ENCODE peak calls at places on chromosomes 2 and 18, in four cellular contexts. T is activated CD8-positive, alpha-beta memory T cell treated with anti-CD3 and anti-CD28 coated beads for 48 hours; V is H9; X is mucosa of gallbladder. L is an unnamed sample.
A peak's percentile ranks its signal among the peaks of the same experiment; 100 is the strongest.

GRCh38 chr2:98736464-98736889 is 5.5 kb upstream of the MGAT4A start:
- DNase-seq in T (no peak), V (no peak), X (no peak), L (no peak)

GRCh38 chr2:20622731-20623130 is 28.2 kb downstream of the HS1BP3 start:
- DNase-seq in T (no peak), V (no peak), X (no peak), L (peak; percentile 44)

GRCh38 chr18:45335644-45336043 is 279.6 kb upstream of the SLC14A2 start:
- DNase-seq in T (no peak), V (peak; percentile 32), X (no peak), L (no peak)

GRCh38 chr2:217802261-217802660 is 200.5 kb downstream of the TNS1 start:
- DNase-seq in T (no peak), V (no peak), X (no peak), L (peak; percentile 51)

GRCh38 chr2:58920001-58920400 is 678.9 kb upstream of the FANCL start:
- DNase-seq in T (no peak), V (no peak), X (no peak), L (no peak)

GRCh38 chr2:35787302-35788031 is 568.1 kb upstream of the CRIM1 start:
- DNase-seq in T (no peak), V (no peak), X (no peak), L (no peak)

GRCh38 chr18:56200381-56200831 is 438.0 kb downstream of the TXNL1 start:
- DNase-seq in T (no peak), V (no peak), X (no peak), L (no peak)

GRCh38 chr2:23069935-23070334 is 315.0 kb upstream of the KLHL29 start:
- DNase-seq in T (no peak), V (no peak), X (no peak), L (no peak)

GRCh38 chr2:179106342-179107178 is 56.6 kb upstream of the CCDC141 start:
- DNase-seq in T (no peak), V (no peak), X (peak; percentile 81), L (no peak)

GRCh38 chr2:44526352-44526751 is 164.6 kb downstream of the CAMKMT start:
- DNase-seq in T (no peak), V (no peak), X (no peak), L (no peak)

GRCh38 chr2:226017534-226017933 is 618.0 kb downstream of the NYAP2 start:
- DNase-seq in T (no peak), V (no peak), X (no peak), L (no peak)

GRCh38 chr18:78716022-78716421 is 263.6 kb upstream of the SALL3 start:
- DNase-seq in T (no peak), V (no peak), X (no peak), L (peak; percentile 13)

GRCh38 chr18:43719264-43719795 is 442.0 kb upstream of the SYT4 start:
- DNase-seq in T (no peak), V (no peak), X (no peak), L (no peak)

GRCh38 chr2:31386648-31387047 is 27.9 kb downstream of the XDH start:
- DNase-seq in T (no peak), V (peak; percentile 55), X (no peak), L (no peak)